ENCODE peak calls at places on chromosomes 12 and 14, in nine cellular contexts. O, T, U, R, W, H, G, B and L are unnamed samples.

GRCh38 chr12:223751-224240 is 9.8 kb upstream of the SLC6A12 start:
- DNase-seq in O (no peak), T (no peak), U (no peak), R (no peak), W (no peak), H (no peak), G (no peak), B (no peak), L (no peak)

GRCh38 chr12:82176761-82177490 is 181.3 kb downstream of the CCDC59 start:
- DNase-seq in O (no peak), T (no peak), U (no peak), R (no peak), W (peak), H (no peak), G (no peak), B (no peak), L (no peak)

GRCh38 chr12:15209782-15210181 is 11.4 kb downstream of the RERG start:
- DNase-seq in O (peak), T (no peak), U (no peak), R (no peak), W (no peak), H (no peak), G (no peak), B (no peak), L (no peak)

GRCh38 chr12:15978431-15978950 is 67.4 kb downstream of the DERA start:
- DNase-seq in O (peak), T (no peak), U (no peak), R (no peak), W (no peak), H (no peak), G (no peak), B (no peak), L (no peak)

GRCh38 chr12:30582943-30583342 is 112.7 kb downstream of the IPO8 start:
- DNase-seq in O (peak), T (no peak), U (no peak), R (no peak), W (no peak), H (no peak), G (no peak), B (no peak), L (no peak)

GRCh38 chr12:101764393-101764792 is 25.1 kb upstream of the SYCP3 start:
- DNase-seq in O (no peak), T (no peak), U (no peak), R (no peak), W (no peak), H (no peak), G (no peak), B (peak), L (no peak)

GRCh38 chr12:27901959-27902358 is 70.6 kb downstream of the PTHLH start:
- DNase-seq in O (peak), T (no peak), U (no peak), R (no peak), W (peak), H (no peak), G (no peak), B (no peak), L (no peak)

GRCh38 chr14:70576891-70577290 is 23.6 kb downstream of the MED6 start:
- DNase-seq in O (no peak), T (no peak), U (no peak), R (no peak), W (no peak), H (no peak), G (no peak), B (no peak), L (no peak)

GRCh38 chr14:35879654-35880249 is 53.6 kb downstream of the BRMS1L start:
- DNase-seq in O (peak), T (peak), U (peak), R (peak), W (no peak), H (no peak), G (no peak), B (peak), L (no peak)